ENCODE peak calls at places on chromosomes 4 and X, in six cellular contexts. One of them, this sample, is unnamed.

GRCh38 chr4:1932736-1933135 is 61.5 kb downstream of the NSD2 start:
- DNase-seq in chondrocyte: no peak
- DNase-seq in activated CD8-positive, alpha-beta memory T cell treated with anti-CD3 and anti-CD28 coated beads for 1 hour: no peak
- DNase-seq in Calu3: no peak
- DNase-seq in cardiac fibroblast: no peak
- DNase-seq in GM06990: no peak
- DNase-seq in this sample: no peak

GRCh38 chr4:74754218-74754617 is 40.1 kb downstream of the BTC start:
- DNase-seq in chondrocyte: no peak
- DNase-seq in activated CD8-positive, alpha-beta memory T cell treated with anti-CD3 and anti-CD28 coated beads for 1 hour: no peak
- DNase-seq in Calu3: no peak
- DNase-seq in cardiac fibroblast: no peak
- DNase-seq in GM06990: peak
- DNase-seq in this sample: peak

GRCh38 chrX:106177982-106178321 is 9.8 kb downstream of the PWWP3B start:
- DNase-seq in chondrocyte: no peak
- DNase-seq in activated CD8-positive, alpha-beta memory T cell treated with anti-CD3 and anti-CD28 coated beads for 1 hour: no peak
- DNase-seq in Calu3: no peak
- DNase-seq in cardiac fibroblast: no peak
- DNase-seq in GM06990: no peak
- DNase-seq in this sample: no peak

GRCh38 chr4:6354626-6355025 is 85.0 kb downstream of the WFS1 start:
- DNase-seq in chondrocyte: peak
- DNase-seq in activated CD8-positive, alpha-beta memory T cell treated with anti-CD3 and anti-CD28 coated beads for 1 hour: no peak
- DNase-seq in Calu3: no peak
- DNase-seq in cardiac fibroblast: no peak
- DNase-seq in GM06990: no peak
- DNase-seq in this sample: no peak

GRCh38 chr4:33395731-33396485 is 2675.7 kb downstream of the PCDH7 start:
- DNase-seq in chondrocyte: no peak
- DNase-seq in activated CD8-positive, alpha-beta memory T cell treated with anti-CD3 and anti-CD28 coated beads for 1 hour: no peak
- DNase-seq in Calu3: no peak
- DNase-seq in cardiac fibroblast: no peak
- DNase-seq in GM06990: no peak
- DNase-seq in this sample: no peak

GRCh38 chrX:139559383-139560042 is 29.0 kb downstream of the F9 start:
- DNase-seq in chondrocyte: no peak
- DNase-seq in activated CD8-positive, alpha-beta memory T cell treated with anti-CD3 and anti-CD28 coated beads for 1 hour: no peak
- DNase-seq in Calu3: peak
- DNase-seq in cardiac fibroblast: peak
- DNase-seq in GM06990: peak
- DNase-seq in this sample: peak

GRCh38 chrX:19889582-19890342 is 2.4 kb upstream of the SH3KBP1 start:
- DNase-seq in chondrocyte: no peak
- DNase-seq in activated CD8-positive, alpha-beta memory T cell treated with anti-CD3 and anti-CD28 coated beads for 1 hour: no peak
- DNase-seq in Calu3: peak
- DNase-seq in cardiac fibroblast: peak
- DNase-seq in GM06990: no peak
- DNase-seq in this sample: peak

GRCh38 chrX:44344687-44345086 is 1.2 kb upstream of the EFHC2 start:
- DNase-seq in chondrocyte: no peak
- DNase-seq in activated CD8-positive, alpha-beta memory T cell treated with anti-CD3 and anti-CD28 coated beads for 1 hour: no peak
- DNase-seq in Calu3: no peak
- DNase-seq in cardiac fibroblast: no peak
- DNase-seq in GM06990: no peak
- DNase-seq in this sample: peak

GRCh38 chrX:41178201-41178600 is 93.0 kb downstream of the USP9X start:
- DNase-seq in chondrocyte: no peak
- DNase-seq in activated CD8-positive, alpha-beta memory T cell treated with anti-CD3 and anti-CD28 coated beads for 1 hour: no peak
- DNase-seq in Calu3: peak
- DNase-seq in cardiac fibroblast: no peak
- DNase-seq in GM06990: peak
- DNase-seq in this sample: peak